ENCODE peak calls at places on chromosomes 4 and X, in four cellular contexts. I is HepG2, Q is A549, N is GM12878. W is an unnamed sample.

GRCh38 chr4:149727663-149728062 is 88.0 kb downstream of the IQCM start:
- DNase-seq in Q (no peak), I (no peak), N (no peak), W (no peak)

GRCh38 chr4:154254999-154255398 is 236.6 kb downstream of the DCHS2 start:
- DNase-seq in Q (no peak), N (no peak), I (no peak), W (no peak)

GRCh38 chrX:22378296-22378695 is 105.6 kb downstream of the CBLL2 start:
- DNase-seq in N (no peak), I (no peak), Q (no peak), W (no peak)

GRCh38 chr4:123343400-123344060 is 53.1 kb upstream of the SPRY1 start:
- DNase-seq in I (no peak), N (no peak), Q (no peak), W (no peak)

GRCh38 chr4:174314770-174315169 is 31.1 kb downstream of the CEP44 start:
- DNase-seq in Q (no peak), I (no peak), N (no peak), W (peak)

GRCh38 chr4:54783402-54784110 is 125.8 kb downstream of the KIT start:
- DNase-seq in N (no peak), I (peak), Q (no peak), W (no peak)

GRCh38 chrX:40153335-40154221 is 55.8 kb upstream of the BCOR start:
- DNase-seq in Q (peak), N (no peak), I (no peak), W (peak)

GRCh38 chr4:177558995-177559394 is 116.8 kb upstream of the AGA start:
- DNase-seq in N (no peak), Q (no peak), I (no peak), W (no peak)

GRCh38 chr4:112560084-112560483 is 44.1 kb upstream of the NEUROG2 start:
- DNase-seq in Q (no peak), N (no peak), I (no peak), W (no peak)

GRCh38 chr4:52715914-52716313 is 35.3 kb downstream of the ERVMER34-1 start:
- DNase-seq in Q (no peak), N (no peak), I (no peak), W (no peak)

GRCh38 chrX:129980043-129980442 is 2.4 kb upstream of the BCORL1 start:
- DNase-seq in N (no peak), I (no peak), Q (no peak), W (no peak)
- TF ChIP-seq CHD4 in N (no peak), I (no peak), Q (no peak), W (no peak)

DNA sequence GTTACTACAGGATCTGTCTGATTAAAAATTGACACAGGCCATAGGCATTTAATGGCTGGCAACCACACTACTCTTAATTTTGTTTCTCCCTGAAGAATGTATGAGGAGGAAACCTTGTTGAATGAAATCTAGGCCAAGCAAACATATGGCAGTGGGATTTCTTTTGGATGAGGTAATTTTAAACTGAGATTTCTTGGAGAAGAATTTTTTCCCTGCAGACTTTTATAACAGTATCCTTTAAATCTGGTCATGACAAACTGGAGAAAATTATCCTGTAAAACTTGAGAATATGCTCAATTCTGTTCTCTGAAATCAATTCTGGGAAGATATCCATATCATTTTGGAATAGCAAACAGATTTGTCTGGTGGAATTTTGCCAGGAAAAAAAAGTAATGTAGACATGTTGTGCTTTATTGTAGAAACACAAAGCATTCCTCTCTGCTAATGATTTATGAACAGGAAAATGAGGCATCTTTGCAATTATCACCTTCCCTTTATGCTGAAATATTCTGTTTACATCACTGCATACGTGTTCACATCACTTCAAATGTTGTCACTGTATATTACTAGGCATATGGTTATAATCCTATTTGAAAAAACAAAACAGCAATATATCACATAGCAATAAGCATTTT is 108.3 kb upstream of the ARSJ start:
- DNase-seq in N (no peak), I (no peak), Q (no peak), W (no peak)
- TF ChIP-seq CHD4 in N (no peak), I (no peak), Q (no peak), W (no peak)

GRCh38 chr4:134727696-134728095 is 526.1 kb upstream of the PABPC4L start:
- DNase-seq in Q (no peak), N (no peak), I (no peak), W (no peak)
- TF ChIP-seq CHD4 in Q (no peak), N (no peak), I (no peak), W (no peak)

DNA sequence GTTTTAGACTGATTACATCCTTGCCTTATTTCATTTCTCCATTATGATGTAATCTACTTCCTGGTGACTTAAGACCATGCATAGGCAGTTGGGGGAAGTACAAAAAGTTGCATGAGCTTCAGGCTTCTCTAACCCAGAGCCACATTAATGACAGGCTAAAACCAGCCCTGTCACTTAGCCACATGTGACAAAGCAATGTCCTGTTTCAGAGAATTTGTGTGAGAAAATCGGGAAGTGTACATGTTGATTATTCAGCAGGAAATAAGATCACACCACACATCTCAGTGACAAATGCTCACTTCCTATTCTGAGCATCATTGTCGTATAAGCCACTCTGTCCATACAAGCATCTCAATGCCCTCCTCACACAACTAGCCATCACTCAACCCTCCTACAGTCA is 98.5 kb upstream of the MAGEB16 start:
- DNase-seq in N (no peak), Q (no peak), I (no peak), W (no peak)
- TF ChIP-seq CHD4 in N (no peak), Q (no peak), I (no peak), W (no peak)

GRCh38 chr4:13905543-13905942 is 278.0 kb upstream of the BOD1L1 start:
- DNase-seq in N (no peak), Q (no peak), I (no peak), W (no peak)

GRCh38 chr4:13907255-13907751 is 279.8 kb upstream of the BOD1L1 start:
- DNase-seq in I (peak), N (no peak), Q (peak), W (no peak)

GRCh38 chr4:13903851-13904340 is 276.4 kb upstream of the BOD1L1 start:
- DNase-seq in Q (no peak), N (no peak), I (no peak), W (no peak)

GRCh38 chr4:13908455-13908854 is 280.9 kb upstream of the BOD1L1 start:
- DNase-seq in N (no peak), Q (no peak), I (no peak), W (no peak)

GRCh38 chr4:13906727-13907126 is 279.2 kb upstream of the BOD1L1 start:
- DNase-seq in I (no peak), Q (no peak), N (no peak), W (no peak)
- TF ChIP-seq CHD4 in I (no peak), Q (no peak), N (no peak), W (no peak)

W was measured in K562.